ENCODE peak calls at places on chromosomes 11 and 22, in seven cellular contexts. R, W, B, H, N, L and Y are unnamed samples.

GRCh38 chr11:65419773-65420481 is 2.7 kb upstream of the NEAT1 start:
- DNase-seq in R (peak), L (peak), H (peak), W (peak), N (peak), B (peak), Y (peak)

GRCh38 chr11:113188433-113188834 is 125.9 kb upstream of the TTC12 start:
- DNase-seq in L (no peak), B (no peak), W (no peak), R (no peak), N (no peak), H (no peak), Y (no peak)

GRCh38 chr11:72354356-72355115 is 79.8 kb downstream of the CLPB start:
- DNase-seq in H (no peak), W (no peak), N (no peak), B (no peak), R (no peak), L (no peak), Y (no peak)

GRCh38 chr22:48702573-48703264 is 1125.0 kb downstream of the BRD1 start:
- DNase-seq in W (no peak), B (no peak), N (no peak), R (peak), H (no peak), L (peak), Y (peak)

GRCh38 chr11:17529814-17530162 is 14.4 kb downstream of the USH1C start:
- DNase-seq in B (no peak), R (peak), L (no peak), W (no peak), H (no peak), N (no peak), Y (peak)

GRCh38 chr11:105489431-105489830 is 120.4 kb upstream of the GRIA4 start:
- DNase-seq in W (no peak), H (no peak), L (peak), N (no peak), B (no peak), R (peak), Y (no peak)

GRCh38 chr11:12543596-12544415 is 130.4 kb upstream of the TEAD1 start:
- DNase-seq in B (no peak), H (no peak), R (no peak), N (no peak), W (no peak), L (no peak), Y (no peak)

GRCh38 chr11:69640260-69640994 is 529 bp upstream of the CCND1 start:
- DNase-seq in B (no peak), R (no peak), L (peak), H (no peak), W (no peak), N (no peak), Y (no peak)

GRCh38 chr22:20245577-20246367 is 22.3 kb downstream of the RTN4R start:
- DNase-seq in H (no peak), L (no peak), R (no peak), B (no peak), W (no peak), N (no peak), Y (peak)

GRCh38 chr22:20404881-20405280 is 10.9 kb downstream of the ZNF74 start:
- DNase-seq in B (no peak), H (no peak), N (no peak), W (no peak), R (no peak), L (no peak), Y (no peak)